ENCODE peak calls at places on chromosomes 16 and 17, in five cellular contexts. Z is left lung, C is heart left ventricle, A is heart right ventricle, D is adrenal gland. R is an unnamed sample.

GRCh38 chr17:4703330-4703691 is 626 bp downstream of the PELP1 start:
- DNase-seq in C (no peak), A (no peak), D (no peak), Z (no peak), R (no peak)

GRCh38 chr17:37110012-37110701 is 161.4 kb downstream of the AATF start:
- DNase-seq in C (no peak), A (no peak), D (no peak), Z (no peak), R (no peak)

GRCh38 chr17:63955791-63956190 is 16.9 kb downstream of the SCN4A start:
- DNase-seq in Z (no peak), C (no peak), A (no peak), D (no peak), R (no peak)

GRCh38 chr17:50275279-50275678 is 1.0 kb downstream of the TMEM92 start:
- DNase-seq in Z (no peak), C (no peak), A (no peak), D (no peak), R (no peak)

GRCh38 chr17:29571883-29572681 is 3.6 kb downstream of the TP53I13 start:
- DNase-seq in A (peak; percentile 11), C (no peak), Z (no peak), D (no peak), R (peak; percentile 33)

GRCh38 chr16:70529051-70529777 is 5.6 kb downstream of the SF3B3 start:
- DNase-seq in C (no peak), A (no peak), D (no peak), Z (no peak), R (no peak)

GRCh38 chr16:54424043-54424451 is 137.5 kb upstream of the IRX3 start:
- DNase-seq in Z (no peak), D (no peak), A (no peak), C (no peak), R (no peak)

GRCh38 chr17:82767041-82767754 is 15.3 kb downstream of the TBCD start:
- DNase-seq in A (peak; percentile 54), D (peak; percentile 82), Z (no peak), C (no peak), R (peak; percentile 66)

GRCh38 chr17:71085238-71086033 is 916.1 kb downstream of the KCNJ2 start:
- DNase-seq in Z (no peak), D (no peak), C (no peak), A (no peak), R (peak; percentile 53)

GRCh38 chr17:38967290-38967738 is at the start of gene FBXO47:
- DNase-seq in D (peak; percentile 83), Z (peak; percentile 94), C (peak; percentile 96), A (peak; percentile 97), R (peak; percentile 90)

GRCh38 chr17:19004601-19005441 is at the start of gene FAM83G:
- DNase-seq in D (peak; percentile 91), Z (peak; percentile 84), C (peak; percentile 80), A (peak; percentile 27), R (peak; percentile 89)

GRCh38 chr16:19812986-19813385 is 71.7 kb downstream of the GPRC5B start:
- DNase-seq in Z (no peak), C (no peak), D (no peak), A (no peak), R (no peak)
- H3K27ac ChIP-seq in Z (no peak overlapping the region), C (peak overlapping the region; percentile 61), D (no peak overlapping the region), A (no peak overlapping the region), R (no peak overlapping the region)

DNA sequence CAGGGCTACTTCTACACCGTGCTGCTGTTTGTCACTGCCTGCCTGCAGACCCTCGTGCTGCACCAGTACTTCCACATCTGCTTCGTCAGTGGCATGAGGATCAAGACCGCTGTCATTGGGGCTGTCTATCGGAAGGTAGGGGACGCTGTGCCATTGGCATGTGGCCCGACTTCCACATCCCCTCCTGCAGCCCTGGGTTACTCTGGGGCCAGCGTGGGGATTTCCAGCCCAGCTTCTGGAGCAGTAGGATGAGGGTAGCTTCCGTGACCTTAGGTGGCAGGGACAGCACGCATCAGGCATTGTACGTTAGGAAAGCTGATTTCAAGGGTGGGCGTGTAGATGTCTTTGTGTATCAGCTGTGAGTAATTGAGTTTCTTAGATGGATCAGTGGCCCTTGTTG is 96.5 kb downstream of the ABCC1 start:
- DNase-seq in Z (no peak), D (no peak), C (no peak), A (no peak), R (no peak)
- H3K36me3 ChIP-seq in Z (peaks cover 94% of the 10 kb centered on the region), D (no peaks in the 10 kb centered on the region), C (peaks cover 67% of the 10 kb centered on the region), A (no peaks in the 10 kb centered on the region), R (no peaks in the 10 kb centered on the region)

DNA sequence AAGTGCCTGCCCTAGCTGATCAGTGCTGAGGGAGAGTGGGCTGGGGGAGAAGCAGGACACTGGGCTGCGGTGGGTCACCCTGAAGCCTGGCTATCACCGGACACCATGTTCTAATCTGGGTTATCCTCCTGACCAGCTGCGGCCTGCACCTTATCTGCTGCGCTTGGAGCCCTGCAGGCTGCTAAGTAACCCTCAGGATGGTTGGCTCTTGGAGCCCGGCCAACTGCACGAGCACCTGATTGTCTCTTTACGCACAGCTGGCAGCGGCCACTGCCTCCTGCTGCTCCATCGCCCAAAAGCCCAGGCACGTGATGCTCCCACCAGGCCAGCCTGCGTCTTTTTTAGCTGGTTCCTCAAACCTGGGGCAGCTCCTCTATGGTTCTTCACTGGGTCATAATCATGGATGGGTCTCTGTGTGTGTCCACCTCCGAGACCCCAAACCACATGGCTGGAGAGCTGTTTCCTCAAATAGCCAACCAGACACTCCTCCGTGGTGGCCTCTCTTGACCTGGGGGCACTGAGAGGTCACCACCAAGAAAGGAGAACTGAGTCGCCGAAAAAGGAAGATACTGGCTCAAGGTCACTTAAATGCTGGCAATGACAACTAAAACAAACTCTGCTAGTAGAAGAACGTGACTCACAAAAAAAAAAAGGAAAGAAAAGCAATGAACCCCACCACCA is 21.7 kb downstream of the SPHK1 start:
- DNase-seq in Z (no peak), A (peak; percentile 84), D (peak; percentile 48), C (peak; percentile 83), R (peak; percentile 53)
- H3K4me3 ChIP-seq in Z (no peak overlapping the region), A (no peak overlapping the region), D (no peak overlapping the region), C (no peak overlapping the region), R (no peak overlapping the region)

GRCh38 chr17:75664099-75664549 is 2.8 kb downstream of the RECQL5 start:
- DNase-seq in A (no peak), D (no peak), C (no peak), Z (no peak), R (no peak)

GRCh38 chr17:75662511-75662910 is 4.4 kb downstream of the RECQL5 start:
- DNase-seq in C (no peak), A (no peak), D (no peak), Z (no peak), R (no peak)

GRCh38 chr17:75658237-75658636 is 8.7 kb downstream of the RECQL5 start:
- DNase-seq in D (no peak), Z (no peak), A (no peak), C (no peak), R (no peak)

GRCh38 chr17:75665981-75666380 is 973 bp downstream of the RECQL5 start:
- DNase-seq in D (no peak), C (no peak), A (no peak), Z (no peak), R (peak; percentile 37)

GRCh38 chr17:75661531-75661930 is 5.4 kb downstream of the RECQL5 start:
- DNase-seq in D (no peak), Z (no peak), A (no peak), C (no peak), R (peak; percentile 4)
- H3K27ac ChIP-seq in D (no peak overlapping the region), Z (no peak overlapping the region), A (no peak overlapping the region), C (no peak overlapping the region), R (no peak overlapping the region)

GRCh38 chr16:16037521-16037920 is 88.1 kb downstream of the ABCC1 start:
- DNase-seq in C (no peak), A (no peak), D (no peak), Z (no peak), R (no peak)
- H3K36me3 ChIP-seq in C (peaks cover 52% of the 10 kb centered on the region), A (no peaks in the 10 kb centered on the region), D (no peaks in the 10 kb centered on the region), Z (peaks cover 84% of the 10 kb centered on the region), R (no peaks in the 10 kb centered on the region)

GRCh38 chr17:6065351-6065750 is 4.8 kb upstream of the WSCD1 start:
- DNase-seq in A (no peak), D (no peak), C (no peak), Z (no peak), R (no peak)

GRCh38 chr17:6069611-6070279 is 434 bp upstream of the WSCD1 start:
- DNase-seq in C (no peak), D (peak; percentile 25), Z (no peak), A (no peak), R (no peak)

GRCh38 chr17:6067060-6067459 is 3.1 kb upstream of the WSCD1 start:
- DNase-seq in C (no peak), Z (no peak), D (peak; percentile 30), A (no peak), R (no peak)

GRCh38 chr17:6064855-6065254 is 5.3 kb upstream of the WSCD1 start:
- DNase-seq in D (no peak), C (no peak), A (no peak), Z (no peak), R (no peak)

GRCh38 chr17:6066183-6066948 is 3.8 kb upstream of the WSCD1 start:
- DNase-seq in A (no peak), D (no peak), Z (no peak), C (no peak), R (no peak)
- H3K4me3 ChIP-seq in A (no peak overlapping the region), D (no peak overlapping the region), Z (no peak overlapping the region), C (no peak overlapping the region), R (no peak overlapping the region)

GRCh38 chr17:79926308-79927135 is 87.3 kb upstream of the CBX4 start:
- DNase-seq in C (no peak), A (no peak), D (no peak), Z (no peak), R (no peak)
- H3K27ac ChIP-seq in C (no peak overlapping the region), A (no peak overlapping the region), D (no peak overlapping the region), Z (no peak overlapping the region), R (no peak overlapping the region)

R was measured in right lobe of liver.